ENCODE peak calls at places on chromosomes 7 and 10, in eight cellular contexts. One of them, this sample, is unnamed.

GRCh38 chr7:139691253-139691781 is 86.5 kb downstream of the HIPK2 start:
- DNase-seq in GM23338: no peak
- DNase-seq in HCT116: no peak
- DNase-seq in stomach: peak; percentile 92
- DNase-seq in breast epithelium: peak; percentile 70
- DNase-seq in H1: no peak
- DNase-seq in transverse colon: peak; percentile 69
- DNase-seq in endothelial cell of umbilical vein: no peak
- DNase-seq in this sample: no peak

GRCh38 chr10:63262674-63263073 is 129.5 kb downstream of the NRBF2 start:
- DNase-seq in HCT116: no peak
- DNase-seq in breast epithelium: no peak
- DNase-seq in endothelial cell of umbilical vein: no peak
- DNase-seq in GM23338: no peak
- DNase-seq in stomach: no peak
- DNase-seq in transverse colon: no peak
- DNase-seq in H1: no peak
- DNase-seq in this sample: no peak

GRCh38 chr7:129635300-129636029 is 23.9 kb downstream of the NRF1 start:
- DNase-seq in GM23338: peak; percentile 89
- DNase-seq in transverse colon: peak; percentile 59
- DNase-seq in H1: no peak
- DNase-seq in breast epithelium: peak; percentile 58
- DNase-seq in HCT116: peak; percentile 47
- DNase-seq in stomach: peak; percentile 61
- DNase-seq in endothelial cell of umbilical vein: peak; percentile 76
- DNase-seq in this sample: no peak

GRCh38 chr10:36675458-36675880 is 449.9 kb upstream of the ANKRD30A start:
- DNase-seq in stomach: no peak
- DNase-seq in H1: no peak
- DNase-seq in transverse colon: no peak
- DNase-seq in HCT116: no peak
- DNase-seq in endothelial cell of umbilical vein: no peak
- DNase-seq in breast epithelium: no peak
- DNase-seq in GM23338: no peak
- DNase-seq in this sample: no peak

GRCh38 chr7:124765401-124766352 is at the start of gene GPR37:
- DNase-seq in H1: peak; percentile 59
- DNase-seq in breast epithelium: peak; percentile 73
- DNase-seq in GM23338: peak; percentile 89
- DNase-seq in stomach: peak; percentile 48
- DNase-seq in HCT116: peak; percentile 32
- DNase-seq in endothelial cell of umbilical vein: peak; percentile 73
- DNase-seq in transverse colon: peak; percentile 59
- DNase-seq in this sample: no peak

GRCh38 chr10:127945335-127945734 is 38.4 kb downstream of the PTPRE start:
- DNase-seq in H1: no peak
- DNase-seq in breast epithelium: no peak
- DNase-seq in endothelial cell of umbilical vein: peak; percentile 94
- DNase-seq in transverse colon: peak; percentile 23
- DNase-seq in HCT116: peak; percentile 74
- DNase-seq in GM23338: no peak
- DNase-seq in stomach: peak; percentile 41
- DNase-seq in this sample: no peak

GRCh38 chr7:135690566-135690965 is 28.3 kb downstream of the STMP1 start:
- DNase-seq in transverse colon: no peak
- DNase-seq in GM23338: no peak
- DNase-seq in endothelial cell of umbilical vein: peak; percentile 49
- DNase-seq in HCT116: no peak
- DNase-seq in breast epithelium: no peak
- DNase-seq in H1: no peak
- DNase-seq in stomach: no peak
- DNase-seq in this sample: no peak

GRCh38 chr7:23135765-23136164 is 30.2 kb downstream of the KLHL7 start:
- DNase-seq in stomach: no peak
- DNase-seq in breast epithelium: no peak
- DNase-seq in H1: no peak
- DNase-seq in endothelial cell of umbilical vein: no peak
- DNase-seq in HCT116: no peak
- DNase-seq in GM23338: no peak
- DNase-seq in transverse colon: no peak
- DNase-seq in this sample: no peak

GRCh38 chr7:99105756-99106155 is 38.2 kb downstream of the SMURF1 start:
- DNase-seq in breast epithelium: no peak
- DNase-seq in GM23338: no peak
- DNase-seq in endothelial cell of umbilical vein: no peak
- DNase-seq in stomach: no peak
- DNase-seq in H1: no peak
- DNase-seq in transverse colon: no peak
- DNase-seq in HCT116: no peak
- DNase-seq in this sample: no peak

GRCh38 chr10:14553434-14553833 is 221.3 kb downstream of the FAM107B start:
- DNase-seq in endothelial cell of umbilical vein: no peak
- DNase-seq in stomach: no peak
- DNase-seq in GM23338: no peak
- DNase-seq in HCT116: no peak
- DNase-seq in transverse colon: no peak
- DNase-seq in breast epithelium: no peak
- DNase-seq in H1: no peak
- DNase-seq in this sample: peak; percentile 19

GRCh38 chr10:51759896-51760534 is 60.6 kb upstream of the CSTF2T start:
- DNase-seq in stomach: no peak
- DNase-seq in breast epithelium: no peak
- DNase-seq in H1: no peak
- DNase-seq in GM23338: no peak
- DNase-seq in HCT116: no peak
- DNase-seq in endothelial cell of umbilical vein: peak; percentile 44
- DNase-seq in transverse colon: no peak
- DNase-seq in this sample: no peak

GRCh38 chr7:2247141-2247985 is 5.3 kb downstream of the NUDT1 start:
- DNase-seq in transverse colon: no peak
- DNase-seq in stomach: no peak
- DNase-seq in HCT116: no peak
- DNase-seq in GM23338: peak; percentile 83
- DNase-seq in endothelial cell of umbilical vein: peak; percentile 24
- DNase-seq in breast epithelium: no peak
- DNase-seq in H1: no peak
- DNase-seq in this sample: no peak

GRCh38 chr7:140159487-140159886 is 17.3 kb downstream of the KDM7A start:
- DNase-seq in GM23338: no peak
- DNase-seq in HCT116: no peak
- DNase-seq in endothelial cell of umbilical vein: no peak
- DNase-seq in H1: no peak
- DNase-seq in transverse colon: no peak
- DNase-seq in breast epithelium: no peak
- DNase-seq in stomach: no peak
- DNase-seq in this sample: no peak

GRCh38 chr10:95397747-95398146 is 106.9 kb upstream of the PDLIM1 start:
- DNase-seq in transverse colon: no peak
- DNase-seq in GM23338: no peak
- DNase-seq in breast epithelium: no peak
- DNase-seq in HCT116: no peak
- DNase-seq in endothelial cell of umbilical vein: no peak
- DNase-seq in H1: no peak
- DNase-seq in stomach: no peak
- DNase-seq in this sample: no peak

GRCh38 chr7:91694221-91694856 is 186.2 kb downstream of the MTERF1 start:
- DNase-seq in transverse colon: no peak
- DNase-seq in GM23338: no peak
- DNase-seq in H1: no peak
- DNase-seq in breast epithelium: no peak
- DNase-seq in HCT116: no peak
- DNase-seq in endothelial cell of umbilical vein: no peak
- DNase-seq in stomach: no peak
- DNase-seq in this sample: no peak

GRCh38 chr7:94656925-94657731 is 1.2 kb upstream of the SGCE start:
- DNase-seq in breast epithelium: no peak
- DNase-seq in transverse colon: no peak
- DNase-seq in H1: no peak
- DNase-seq in GM23338: peak; percentile 46
- DNase-seq in HCT116: peak; percentile 16
- DNase-seq in endothelial cell of umbilical vein: peak; percentile 55
- DNase-seq in stomach: no peak
- DNase-seq in this sample: no peak

GRCh38 chr7:105677395-105677701 is 96.1 kb upstream of the EFCAB10 start:
- DNase-seq in endothelial cell of umbilical vein: no peak
- DNase-seq in HCT116: no peak
- DNase-seq in H1: no peak
- DNase-seq in GM23338: no peak
- DNase-seq in stomach: no peak
- DNase-seq in transverse colon: no peak
- DNase-seq in breast epithelium: no peak
- DNase-seq in this sample: no peak

GRCh38 chr7:105677803-105678583 is 96.7 kb upstream of the EFCAB10 start:
- DNase-seq in stomach: peak; percentile 56
- DNase-seq in GM23338: no peak
- DNase-seq in endothelial cell of umbilical vein: no peak
- DNase-seq in H1: no peak
- DNase-seq in transverse colon: peak; percentile 68
- DNase-seq in breast epithelium: no peak
- DNase-seq in HCT116: no peak
- DNase-seq in this sample: no peak

GRCh38 chr7:105673367-105674188 is 92.3 kb upstream of the EFCAB10 start:
- DNase-seq in breast epithelium: no peak
- DNase-seq in endothelial cell of umbilical vein: peak; percentile 21
- DNase-seq in H1: no peak
- DNase-seq in transverse colon: peak; percentile 33
- DNase-seq in HCT116: no peak
- DNase-seq in GM23338: no peak
- DNase-seq in stomach: peak; percentile 69
- DNase-seq in this sample: no peak

GRCh38 chr7:105674200-105675030 is 93.1 kb upstream of the EFCAB10 start:
- DNase-seq in endothelial cell of umbilical vein: no peak
- DNase-seq in GM23338: no peak
- DNase-seq in breast epithelium: no peak
- DNase-seq in transverse colon: no peak
- DNase-seq in H1: no peak
- DNase-seq in HCT116: no peak
- DNase-seq in stomach: no peak
- DNase-seq in this sample: no peak

DNA sequence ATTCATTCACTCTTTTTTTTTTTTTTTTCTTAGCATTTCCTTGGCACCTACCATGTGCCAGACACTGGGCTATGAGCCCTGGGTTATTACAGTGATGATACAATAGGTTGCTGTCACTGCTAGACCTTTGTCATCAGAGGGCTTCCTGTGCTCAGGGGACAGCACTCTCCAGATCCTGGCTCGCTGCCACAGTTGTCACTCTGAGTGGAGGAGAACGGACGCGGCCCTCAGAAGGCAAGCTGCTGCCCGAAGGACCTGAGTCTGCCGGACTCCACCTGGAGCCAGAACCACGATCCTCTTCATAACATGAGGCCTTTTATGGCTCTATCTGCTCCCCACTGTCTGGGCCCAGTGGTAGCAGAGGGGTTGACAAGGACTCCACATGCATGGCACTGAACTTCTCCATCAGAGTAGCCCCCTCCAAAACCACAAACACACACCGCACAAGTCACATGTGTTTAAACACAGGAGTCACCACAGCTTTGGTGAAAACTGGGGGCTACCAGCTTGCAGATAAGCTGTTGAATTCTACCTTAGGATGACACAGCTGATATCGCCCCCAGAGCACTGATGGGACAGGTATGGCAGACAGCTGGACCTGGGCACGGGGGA is 94.7 kb upstream of the EFCAB10 start:
- DNase-seq in transverse colon: peak; percentile 23
- DNase-seq in GM23338: no peak
- DNase-seq in endothelial cell of umbilical vein: no peak
- DNase-seq in H1: no peak
- DNase-seq in breast epithelium: no peak
- DNase-seq in HCT116: no peak
- DNase-seq in stomach: peak; percentile 46
- DNase-seq in this sample: no peak
- H3K4me1 ChIP-seq in transverse colon: peaks cover 56% of the 10 kb centered on the region
- H3K4me1 ChIP-seq in GM23338: peaks cover 48% of the 10 kb centered on the region
- H3K4me1 ChIP-seq in endothelial cell of umbilical vein: peaks cover 17% of the 10 kb centered on the region
- H3K4me1 ChIP-seq in H1: peaks cover 28% of the 10 kb centered on the region
- H3K4me1 ChIP-seq in breast epithelium: peaks cover 13% of the 10 kb centered on the region
- H3K4me1 ChIP-seq in HCT116: peaks cover 2% of the 10 kb centered on the region
- H3K4me1 ChIP-seq in stomach: peaks cover 53% of the 10 kb centered on the region
- H3K4me1 ChIP-seq in this sample: peaks cover 75% of the 10 kb centered on the region

DNA sequence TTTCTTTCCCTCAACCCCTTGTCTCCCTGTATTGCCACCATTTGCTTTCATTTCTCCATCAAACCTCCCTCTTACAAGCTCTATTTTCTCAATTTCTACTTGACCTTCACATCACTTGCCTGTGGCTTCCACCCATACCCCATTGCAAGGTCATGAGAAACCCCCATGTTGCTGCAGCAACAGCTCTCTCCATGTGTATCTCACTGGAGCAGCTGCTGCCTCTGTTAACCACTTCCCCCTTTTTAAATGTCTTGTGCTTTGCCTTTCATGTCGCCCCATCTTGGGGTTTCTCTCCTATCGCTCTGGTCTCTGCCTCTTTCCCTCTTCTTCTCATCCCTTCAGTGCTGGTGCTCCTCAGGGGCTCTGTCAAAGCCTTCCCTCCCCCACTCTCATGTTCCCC is 148.8 kb downstream of the CHN2 start:
- DNase-seq in transverse colon: no peak
- DNase-seq in H1: no peak
- DNase-seq in breast epithelium: no peak
- DNase-seq in GM23338: no peak
- DNase-seq in stomach: no peak
- DNase-seq in HCT116: no peak
- DNase-seq in endothelial cell of umbilical vein: no peak
- DNase-seq in this sample: no peak
- TF ChIP-seq POLR2AphosphoS5 in transverse colon: no peak
- TF ChIP-seq POLR2AphosphoS5 in H1: no peak
- TF ChIP-seq POLR2AphosphoS5 in breast epithelium: no peak
- TF ChIP-seq POLR2AphosphoS5 in GM23338: no peak
- TF ChIP-seq POLR2AphosphoS5 in stomach: no peak
- TF ChIP-seq POLR2AphosphoS5 in HCT116: no peak
- TF ChIP-seq POLR2AphosphoS5 in endothelial cell of umbilical vein: no peak
- TF ChIP-seq POLR2AphosphoS5 in this sample: no peak

GRCh38 chr7:21939136-21939857 is 6.4 kb downstream of the CDCA7L start:
- DNase-seq in breast epithelium: no peak
- DNase-seq in stomach: no peak
- DNase-seq in endothelial cell of umbilical vein: peak; percentile 88
- DNase-seq in GM23338: no peak
- DNase-seq in HCT116: no peak
- DNase-seq in transverse colon: no peak
- DNase-seq in H1: no peak
- DNase-seq in this sample: no peak
- H3K4me1 ChIP-seq in breast epithelium: no peaks in the 10 kb centered on the region
- H3K4me1 ChIP-seq in stomach: peaks cover 30% of the 10 kb centered on the region
- H3K4me1 ChIP-seq in endothelial cell of umbilical vein: peaks cover 46% of the 10 kb centered on the region
- H3K4me1 ChIP-seq in GM23338: peaks cover 54% of the 10 kb centered on the region
- H3K4me1 ChIP-seq in HCT116: peaks cover 5% of the 10 kb centered on the region
- H3K4me1 ChIP-seq in transverse colon: peaks cover 42% of the 10 kb centered on the region
- H3K4me1 ChIP-seq in H1: peaks cover 18% of the 10 kb centered on the region
- H3K4me1 ChIP-seq in this sample: peaks cover 36% of the 10 kb centered on the region

DNA sequence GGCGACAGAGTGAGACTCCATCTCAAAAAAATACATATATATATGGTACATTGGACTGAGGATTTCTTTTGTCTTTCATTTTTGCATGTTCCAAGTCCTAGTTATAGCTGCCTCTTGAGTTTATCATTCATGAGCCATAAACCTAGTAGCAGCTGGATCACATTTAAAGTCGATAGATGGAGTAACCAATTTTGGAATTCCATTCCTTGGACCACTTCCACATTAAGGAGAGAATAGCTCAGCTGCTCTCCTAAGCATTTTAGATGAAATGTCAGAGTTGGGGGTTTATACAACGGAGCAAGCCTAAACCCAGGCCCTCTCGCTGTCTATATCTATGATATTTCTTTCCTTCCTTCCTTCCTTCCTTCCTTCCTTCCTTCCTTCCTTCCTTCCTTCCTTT is 141.2 kb downstream of the LYZL1 start:
- DNase-seq in GM23338: no peak
- DNase-seq in H1: no peak
- DNase-seq in stomach: no peak
- DNase-seq in HCT116: no peak
- DNase-seq in breast epithelium: no peak
- DNase-seq in endothelial cell of umbilical vein: no peak
- DNase-seq in transverse colon: no peak
- DNase-seq in this sample: no peak
- TF ChIP-seq POLR2AphosphoS5 in GM23338: no peak
- TF ChIP-seq POLR2AphosphoS5 in H1: no peak
- TF ChIP-seq POLR2AphosphoS5 in stomach: no peak
- TF ChIP-seq POLR2AphosphoS5 in HCT116: no peak
- TF ChIP-seq POLR2AphosphoS5 in breast epithelium: no peak
- TF ChIP-seq POLR2AphosphoS5 in endothelial cell of umbilical vein: no peak
- TF ChIP-seq POLR2AphosphoS5 in transverse colon: no peak
- TF ChIP-seq POLR2AphosphoS5 in this sample: no peak

This sample was measured in vagina.